ENCODE peak calls at places on chromosomes 16 and 17, in four cellular contexts. P is activated CD4-positive, alpha-beta T cell treated with anti-CD3 and anti-CD28 coated beads for 24 hours; O is hypothalamus; Y is activated T-cell treated with anti-CD3 and anti-CD28 coated beads, Interleukin-2, amount 50 U/mL, for 72 hours. E is an unnamed sample.

GRCh38 chr16:50281391-50282009 is 15.1 kb downstream of the ADCY7 start:
- DNase-seq in P (no peak), O (no peak), Y (no peak), E (no peak)

GRCh38 chr17:633641-634091 is 81.0 kb downstream of the VPS53 start:
- DNase-seq in Y (no peak), P (no peak), O (no peak), E (peak; percentile 78)

GRCh38 chr16:89102035-89102776 is 8.6 kb downstream of the ACSF3 start:
- DNase-seq in P (no peak), O (no peak), Y (no peak), E (no peak)

GRCh38 chr17:13996758-13997157 is 72.5 kb upstream of the COX10 start:
- DNase-seq in P (no peak), Y (no peak), O (no peak), E (no peak)

GRCh38 chr16:56847173-56847948 is 17.6 kb upstream of the SLC12A3 start:
- DNase-seq in P (no peak), O (no peak), Y (peak; percentile 21), E (no peak)

GRCh38 chr17:79027274-79027924 is 3.4 kb downstream of the C1QTNF1 start:
- DNase-seq in Y (no peak), O (no peak), P (no peak), E (no peak)

GRCh38 chr17:3792481-3792880 is 8.5 kb downstream of the ITGAE start:
- DNase-seq in Y (no peak), P (no peak), O (peak; percentile 29), E (no peak)

GRCh38 chr17:70184770-70185169 is 15.4 kb downstream of the KCNJ2 start:
- DNase-seq in Y (no peak), O (no peak), P (no peak), E (no peak)

GRCh38 chr16:67395105-67395457 is 1.8 kb upstream of the TPPP3 start:
- DNase-seq in P (no peak), O (no peak), Y (no peak), E (no peak)

GRCh38 chr16:68786685-68787418 is 49.8 kb downstream of the CDH1 start:
- DNase-seq in O (peak; percentile 81), Y (no peak), P (no peak), E (no peak)

GRCh38 chr17:34302626-34303025 is 16.6 kb upstream of the CCL8 start:
- DNase-seq in O (no peak), Y (no peak), P (no peak), E (no peak)

GRCh38 chr17:14541714-14542113 is 240.8 kb downstream of the HS3ST3B1 start:
- DNase-seq in Y (no peak), O (no peak), P (no peak), E (no peak)

GRCh38 chr17:79075433-79075805 is 795 bp downstream of the ENGASE start:
- DNase-seq in Y (no peak), O (no peak), P (no peak), E (no peak)